ENCODE peak calls at places on chromosomes 3 and 15, in ten cellular contexts. Z, F, I, N, Y, P, Q, R, H and A are unnamed samples. For H3K36me3, the result is how much of the 10 kb centered on the place peaks cover.

GRCh38 chr3:31275038-31275562 is 257.6 kb upstream of the STT3B start:
- DNase-seq in Z (no peak), F (peak), I (no peak), N (no peak), Y (no peak), P (no peak), Q (no peak), R (no peak), H (no peak), A (peak)

GRCh38 chr3:20141841-20142240 is 44.2 kb downstream of the SGO1 start:
- DNase-seq in Z (peak), F (no peak), I (peak), N (peak), Y (no peak), P (no peak), Q (no peak), R (no peak), H (no peak), A (no peak)

GRCh38 chr15:39172380-39173281 is 408.2 kb upstream of the THBS1 start:
- DNase-seq in Z (no peak), F (peak), I (peak), N (peak), Y (no peak), P (no peak), Q (no peak), R (no peak), H (no peak), A (no peak)

GRCh38 chr3:12730511-12731234 is 28.4 kb downstream of the TMEM40 start:
- DNase-seq in Z (no peak), F (no peak), I (no peak), N (no peak), Y (no peak), P (no peak), Q (no peak), R (no peak), H (no peak), A (no peak)

GRCh38 chr3:160134964-160135363 is 90.3 kb upstream of the C3orf80 start:
- DNase-seq in Z (no peak), F (peak), I (no peak), N (no peak), Y (no peak), P (no peak), Q (no peak), R (no peak), H (no peak), A (no peak)

GRCh38 chr15:60928210-60928609 is 300.9 kb downstream of the RORA start:
- DNase-seq in Z (no peak), F (no peak), I (no peak), N (no peak), Y (no peak), P (no peak), Q (no peak), R (no peak), H (no peak), A (no peak)

GRCh38 chr3:100526613-100527346 is 34.4 kb downstream of the TMEM45A start:
- DNase-seq in Z (no peak), F (no peak), I (no peak), N (no peak), Y (no peak), P (no peak), Q (no peak), R (no peak), H (no peak), A (no peak)

GRCh38 chr15:72554471-72555425 is 80.6 kb downstream of the ARIH1 start:
- DNase-seq in Z (no peak), F (no peak), I (no peak), N (no peak), Y (no peak), P (no peak), Q (no peak), R (no peak), H (no peak), A (no peak)

GRCh38 chr3:187811580-187812250 is 66.4 kb upstream of the BCL6 start:
- DNase-seq in Z (no peak), F (peak), I (no peak), N (no peak), Y (no peak), P (no peak), Q (no peak), R (no peak), H (no peak), A (no peak)

GRCh38 chr3:63687569-63688233 is 35.2 kb downstream of the SNTN start:
- DNase-seq in Z (no peak), F (no peak), I (no peak), N (no peak), Y (no peak), P (no peak), Q (no peak), R (no peak), H (no peak), A (no peak)

GRCh38 chr15:90097475-90097874 is 4.8 kb downstream of the IDH2 start:
- DNase-seq in Z (no peak), F (no peak), I (no peak), N (no peak), Y (peak), P (no peak), Q (peak), R (no peak), H (no peak), A (no peak)

GRCh38 chr15:90230071-90230494 is 3.7 kb downstream of the CIB1 start:
- DNase-seq in Z (no peak), F (no peak), I (no peak), N (no peak), Y (peak), P (no peak), Q (no peak), R (no peak), H (no peak), A (peak)

DNA sequence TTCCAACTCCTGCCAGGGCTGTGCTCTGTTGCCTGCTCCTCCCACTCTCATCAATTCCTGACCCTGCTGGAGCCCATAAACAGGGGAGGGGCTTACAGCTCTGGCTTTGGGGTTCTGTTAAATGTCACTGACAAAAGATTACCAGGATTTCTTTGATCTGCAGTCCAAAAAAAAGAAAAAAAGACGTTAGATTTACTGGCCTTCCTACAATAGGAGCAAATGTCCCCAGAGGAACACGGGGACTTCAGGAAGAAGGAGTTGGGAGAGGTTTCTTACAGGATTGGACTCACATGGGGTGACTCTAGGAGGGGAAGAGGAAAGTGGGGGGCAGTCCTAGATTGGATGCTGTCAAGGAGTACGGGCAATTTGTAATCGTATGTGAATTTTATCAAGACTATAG is 84.2 kb upstream of the RNF7 start:
- DNase-seq in Z (no peak), F (no peak), I (no peak), N (no peak), Y (no peak), P (no peak), Q (no peak), R (no peak), H (peak), A (no peak)
- TF ChIP-seq EP300 in Z (no peak), F (no peak), I (no peak), N (no peak), Y (no peak), P (no peak), Q (no peak), R (no peak), H (no peak), A (no peak)

DNA sequence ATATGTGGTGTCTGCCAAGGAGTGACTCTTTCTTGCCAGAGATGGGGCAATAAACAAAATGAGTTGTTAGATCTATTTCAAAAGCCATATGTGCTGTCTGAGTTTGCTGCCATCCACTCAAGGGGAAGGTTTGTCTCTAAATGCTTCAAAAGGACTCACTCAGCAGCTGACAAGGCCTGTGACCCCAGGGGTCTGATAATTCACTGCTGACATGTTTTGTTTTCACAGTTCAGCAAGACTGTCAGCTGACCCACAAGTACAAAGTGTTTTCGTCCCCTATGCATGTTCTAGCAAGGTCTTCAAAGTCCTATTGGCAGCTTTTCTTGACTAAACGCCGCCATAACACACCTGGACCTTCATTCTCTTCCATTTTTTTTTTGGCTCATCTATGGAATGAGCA is 41.4 kb upstream of the ZBED2 start:
- DNase-seq in Z (no peak), F (no peak), I (no peak), N (no peak), Y (no peak), P (no peak), Q (no peak), R (no peak), H (no peak), A (no peak)
- H3K36me3 ChIP-seq in Z (under half), F (under half), I (under half), N (under half), Y (under half), P (under half), Q (under half), R (under half), H (under half), A (under half)

DNA sequence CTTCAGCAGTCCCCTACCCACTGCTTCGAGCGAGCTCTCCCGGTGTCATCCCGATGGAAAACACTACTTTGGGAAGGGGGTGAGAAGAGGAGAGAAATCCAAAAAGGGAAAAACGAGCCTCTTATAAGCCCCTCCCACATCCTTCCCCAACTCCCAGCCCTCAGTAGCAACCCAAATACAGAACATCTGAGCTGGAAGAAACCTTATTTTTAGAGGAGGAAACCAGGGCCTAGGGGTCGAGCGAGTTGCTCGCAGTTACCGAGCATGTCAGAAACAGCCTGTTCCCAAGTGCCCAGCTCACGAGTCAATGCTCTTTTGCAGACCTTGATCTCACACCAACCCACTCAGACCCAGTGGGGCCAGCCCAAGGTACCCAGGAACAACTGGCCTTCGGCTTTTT is 14.2 kb downstream of the RBPMS2 start:
- DNase-seq in Z (no peak), F (no peak), I (no peak), N (no peak), Y (no peak), P (no peak), Q (no peak), R (no peak), H (no peak), A (no peak)
- TF ChIP-seq EP300 in Z (no peak), F (no peak), I (no peak), N (no peak), Y (no peak), P (no peak), Q (no peak), R (no peak), H (no peak), A (no peak)

GRCh38 chr15:63628123-63628822 is 31.1 kb downstream of the FBXL22 start:
- DNase-seq in Z (no peak), F (no peak), I (no peak), N (no peak), Y (no peak), P (no peak), Q (no peak), R (no peak), H (no peak), A (no peak)
- H3K36me3 ChIP-seq in Z (under half), F (half or more), I (under half), N (under half), Y (under half), P (half or more), Q (under half), R (half or more), H (half or more), A (half or more)

DNA sequence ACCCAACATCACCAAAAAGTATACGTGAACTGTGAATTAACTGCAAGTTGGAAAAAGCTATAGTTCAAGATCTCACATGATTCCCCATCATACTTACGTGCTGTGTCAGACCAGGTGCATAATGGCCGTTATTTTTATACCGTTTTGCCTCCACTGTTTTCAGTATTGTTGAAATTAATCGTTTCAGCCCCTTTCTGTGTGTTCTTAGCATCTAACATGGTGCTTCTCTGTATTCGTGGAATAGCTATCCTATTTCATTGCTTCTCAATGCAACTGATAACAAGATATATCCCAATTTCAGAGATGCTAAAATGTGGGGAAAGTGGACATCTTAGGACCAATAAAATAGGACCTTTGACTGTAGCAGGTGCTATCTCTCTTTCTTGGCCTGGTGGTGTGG is 13.7 kb downstream of the CA12 start:
- DNase-seq in Z (no peak), F (no peak), I (no peak), N (no peak), Y (no peak), P (no peak), Q (no peak), R (no peak), H (no peak), A (no peak)
- TF ChIP-seq EP300 in Z (no peak), F (no peak), I (no peak), N (no peak), Y (no peak), P (no peak), Q (no peak), R (no peak), H (no peak), A (no peak)

DNA sequence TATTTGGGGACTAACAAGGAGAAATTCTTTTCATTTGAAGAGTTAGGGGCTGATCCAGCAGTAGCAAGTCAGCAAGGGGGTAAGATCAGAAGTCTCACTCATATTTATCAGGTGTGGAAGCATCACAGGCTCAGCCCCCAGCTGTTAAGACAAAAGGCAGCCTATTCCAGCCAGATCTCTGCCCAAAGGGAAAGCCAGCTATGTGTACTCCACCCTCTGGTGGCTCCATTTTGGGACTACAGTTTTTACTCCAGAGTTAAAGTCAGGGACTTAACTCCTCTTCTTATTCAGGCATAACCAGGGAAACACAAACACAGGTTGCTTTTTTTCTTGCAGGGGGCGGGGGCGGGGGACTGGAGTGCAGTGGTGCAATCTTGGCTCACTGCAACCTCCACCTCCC is 19.2 kb downstream of the UBP1 start:
- DNase-seq in Z (no peak), F (no peak), I (no peak), N (no peak), Y (no peak), P (no peak), Q (no peak), R (no peak), H (no peak), A (no peak)
- H3K36me3 ChIP-seq in Z (under half), F (under half), I (under half), N (under half), Y (under half), P (under half), Q (under half), R (half or more), H (under half), A (half or more)